ENCODE peak calls at places on chromosomes 3 and 15, in four cellular contexts. O is mesendoderm, J is A549, W is endothelial cell of umbilical vein. P is an unnamed sample.

GRCh38 chr15:70501849-70502248 is 261.5 kb downstream of the UACA start:
- DNase-seq in J (no peak), O (no peak), W (no peak), P (no peak)

GRCh38 chr3:31462050-31462569 is 70.6 kb upstream of the STT3B start:
- DNase-seq in W (peak; percentile 40), J (no peak), O (peak; percentile 38), P (no peak)

GRCh38 chr3:138923531-138923994 is 23.4 kb downstream of the FOXL2 start:
- DNase-seq in J (peak; percentile 53), W (peak; percentile 85), O (peak; percentile 93), P (peak; percentile 82)

GRCh38 chr3:127886276-127886862 is 28.7 kb upstream of the KBTBD12 start:
- DNase-seq in W (no peak), J (no peak), O (no peak), P (no peak)

GRCh38 chr15:27418729-27419128 is 447.7 kb downstream of the GABRG3 start:
- DNase-seq in O (peak; percentile 48), J (no peak), W (no peak), P (no peak)

GRCh38 chr3:132293231-132293630 is 24.0 kb upstream of the ACP3 start:
- DNase-seq in W (no peak), J (no peak), O (no peak), P (no peak)

GRCh38 chr15:63203451-63204090 is 14.2 kb downstream of the RAB8B start:
- DNase-seq in W (no peak), J (no peak), O (no peak), P (no peak)

GRCh38 chr15:92277776-92278175 is 115.9 kb upstream of the ST8SIA2 start:
- DNase-seq in W (no peak), O (peak; percentile 49), J (peak; percentile 42), P (no peak)

GRCh38 chr15:68930268-68931022 is at the start of gene SPESP1:
- DNase-seq in O (no peak), J (no peak), W (peak; percentile 73), P (no peak)

GRCh38 chr3:62375655-62376054 is 2.3 kb upstream of the FEZF2 start:
- DNase-seq in J (no peak), O (no peak), W (no peak), P (no peak)

GRCh38 chr3:49805367-49805782 is 2.3 kb downstream of the INKA1 start:
- DNase-seq in J (no peak), W (peak; percentile 93), O (no peak), P (no peak)

GRCh38 chr3:168914662-168915061 is 748.9 kb downstream of the MECOM start:
- DNase-seq in W (peak; percentile 26), J (no peak), O (peak; percentile 14), P (no peak)

GRCh38 chr3:123286308-123287023 is 84.7 kb downstream of the SEC22A start:
- DNase-seq in J (peak; percentile 81), O (peak; percentile 88), W (peak; percentile 52), P (peak; percentile 91)

GRCh38 chr3:31406901-31407300 is 125.8 kb upstream of the STT3B start:
- DNase-seq in W (no peak), O (no peak), J (no peak), P (no peak)

GRCh38 chr3:143331336-143331735 is 211.8 kb downstream of the CHST2 start:
- DNase-seq in J (no peak), W (peak; percentile 92), O (no peak), P (no peak)

GRCh38 chr15:36356978-36357582 is 222.3 kb upstream of the CDIN1 start:
- DNase-seq in J (no peak), O (no peak), W (peak; percentile 20), P (no peak)

GRCh38 chr3:28973621-28974020 is 307.2 kb upstream of the RBMS3 start:
- DNase-seq in W (no peak), O (no peak), J (no peak), P (no peak)

GRCh38 chr3:72343078-72343477 is 505.2 kb downstream of the SHQ1 start:
- DNase-seq in J (no peak), O (no peak), W (peak; percentile 12), P (no peak)

GRCh38 chr3:45795882-45796765 is at the start of gene SLC6A20:
- DNase-seq in W (no peak), J (no peak), O (peak; percentile 11), P (no peak)

GRCh38 chr15:65986416-65986815 is 117.1 kb downstream of the RAB11A start:
- DNase-seq in W (no peak), J (no peak), O (no peak), P (no peak)

GRCh38 chr3:14410501-14411165 is 8.2 kb downstream of the SLC6A6 start:
- DNase-seq in J (peak; percentile 87), W (peak; percentile 18), O (peak; percentile 82), P (no peak)

GRCh38 chr3:106593381-106593780 is 724.6 kb upstream of the CBLB start:
- DNase-seq in J (no peak), W (no peak), O (no peak), P (no peak)

GRCh38 chr3:195542261-195542660 is 864 bp downstream of the PPP1R2 start:
- DNase-seq in J (no peak), W (peak; percentile 58), O (no peak), P (no peak)

GRCh38 chr15:38187646-38188313 is 64.9 kb upstream of the SPRED1 start:
- DNase-seq in W (no peak), J (no peak), O (no peak), P (no peak)

GRCh38 chr3:134453631-134454030 is 32.2 kb downstream of the ANAPC13 start:
- DNase-seq in O (peak; percentile 93), J (no peak), W (peak; percentile 32), P (no peak)

GRCh38 chr3:56980798-56981390 is 79.6 kb upstream of the SPATA12 start:
- DNase-seq in W (peak; percentile 95), O (peak; percentile 42), J (peak; percentile 35), P (no peak)

GRCh38 chr3:141486416-141486734 is 452 bp upstream of the RASA2 start:
- DNase-seq in W (no peak), O (peak; percentile 87), J (peak; percentile 51), P (no peak)

GRCh38 chr3:45067941-45068340 is 41.8 kb downstream of the CLEC3B start:
- DNase-seq in J (no peak), O (no peak), W (no peak), P (no peak)

GRCh38 chr3:192188218-192188835 is 539.0 kb downstream of the FGF12 start:
- DNase-seq in O (peak; percentile 78), W (peak; percentile 46), J (peak; percentile 21), P (peak; percentile 19)

GRCh38 chr15:31398677-31399260 is 72.1 kb downstream of the KLF13 start:
- DNase-seq in J (no peak), O (no peak), W (no peak), P (no peak)

GRCh38 chr15:50162988-50163718 is 18.8 kb upstream of the SLC27A2 start:
- DNase-seq in J (no peak), O (no peak), W (no peak), P (no peak)

GRCh38 chr15:66724732-66725467 is 22.9 kb downstream of the SMAD6 start:
- DNase-seq in J (no peak), O (no peak), W (no peak), P (no peak)

GRCh38 chr15:27743078-27743477 is 356.0 kb downstream of the OCA2 start:
- DNase-seq in O (no peak), W (no peak), J (no peak), P (no peak)

GRCh38 chr3:126340943-126341754 is 16.1 kb downstream of the KLF15 start:
- DNase-seq in J (no peak), W (no peak), O (no peak), P (peak; percentile 78)

GRCh38 chr3:103532986-103533385 is 1098.2 kb downstream of the ZPLD1 start:
- DNase-seq in O (no peak), W (no peak), J (no peak), P (no peak)

GRCh38 chr3:133249490-133249889 is 150.4 kb upstream of the BFSP2 start:
- DNase-seq in J (no peak), O (no peak), W (no peak), P (no peak)

GRCh38 chr3:99394831-99395733 is 243.3 kb upstream of the COL8A1 start:
- DNase-seq in O (no peak), W (no peak), J (no peak), P (no peak)

GRCh38 chr3:139319428-139320402 is 24.1 kb upstream of the MRPS22 start:
- DNase-seq in W (peak; percentile 5), O (peak; percentile 77), J (no peak), P (no peak)

GRCh38 chr3:184981071-184981470 is 169.1 kb downstream of the VPS8 start:
- DNase-seq in W (no peak), O (no peak), J (no peak), P (no peak)